ENCODE peak calls at places on chromosomes 5 and 9, in five cellular contexts. U is brain microvascular endothelial cell, S is SK-MEL-5, T is LHCN-M2, I is NCI-H69. K is an unnamed sample.

GRCh38 chr9:89774971-89775370 is 170.2 kb downstream of the GADD45G start:
- DNase-seq in U (no peak), S (no peak), T (no peak), I (no peak), K (no peak)

GRCh38 chr9:137027369-137028012 is 546 bp downstream of the ABCA2 start:
- DNase-seq in U (no peak), S (no peak), T (no peak), I (peak), K (no peak)

GRCh38 chr5:16456103-16456832 is 9.3 kb downstream of the ZNF622 start:
- DNase-seq in U (peak), S (peak), T (peak), I (peak), K (peak)

GRCh38 chr9:7145361-7146069 is 387.7 kb downstream of the KDM4C start:
- DNase-seq in U (no peak), S (no peak), T (no peak), I (no peak), K (no peak)

GRCh38 chr5:9499498-9499876 is 46.4 kb downstream of the SEMA5A start:
- DNase-seq in U (no peak), S (no peak), T (no peak), I (no peak), K (no peak)

GRCh38 chr5:146635443-146635842 is 119.5 kb upstream of the GPR151 start:
- DNase-seq in U (no peak), S (no peak), T (no peak), I (no peak), K (no peak)

GRCh38 chr5:82107277-82107676 is 135.5 kb downstream of the ATG10 start:
- DNase-seq in U (no peak), S (peak), T (peak), I (peak), K (no peak)

GRCh38 chr5:65041296-65042158 is 272.8 kb downstream of the CWC27 start:
- DNase-seq in U (no peak), S (no peak), T (peak), I (no peak), K (no peak)

GRCh38 chr5:57642698-57643097 is 160.1 kb upstream of the ACTBL2 start:
- DNase-seq in U (no peak), S (no peak), T (no peak), I (no peak), K (no peak)

GRCh38 chr9:133226219-133227171 is 17.4 kb upstream of the OBP2B start:
- DNase-seq in U (no peak), S (no peak), T (no peak), I (no peak), K (no peak)

GRCh38 chr5:154162475-154163217 is 27.9 kb upstream of the GALNT10 start:
- DNase-seq in U (no peak), S (no peak), T (peak), I (no peak), K (no peak)

GRCh38 chr9:136244116-136244775 is 1.4 kb downstream of the QSOX2 start:
- DNase-seq in U (no peak), S (no peak), T (no peak), I (peak), K (no peak)

GRCh38 chr5:112907166-112907611 is 14.8 kb downstream of the REEP5 start:
- DNase-seq in U (no peak), S (no peak), T (no peak), I (no peak), K (no peak)

GRCh38 chr5:40615586-40616193 is 64.0 kb upstream of the PTGER4 start:
- DNase-seq in U (peak), S (no peak), T (peak), I (no peak), K (no peak)

GRCh38 chr5:176619203-176619568 is 9.2 kb upstream of the GPRIN1 start:
- DNase-seq in U (peak), S (peak), T (peak), I (peak), K (peak)